ENCODE peak calls at places on chromosomes 3 and 15, in six cellular contexts. S is astrocyte, R is GM12865, Z is left lung, Y is activated B cell treated with CpG ODN at 0.5 μM for 24 hours, E is fibroblast of lung. C is an unnamed sample.

GRCh38 chr15:94168250-94168649 is 63.1 kb upstream of the MCTP2 start:
- DNase-seq in S (no peak), R (no peak), Z (no peak), Y (no peak), E (no peak), C (no peak)

GRCh38 chr3:128107809-128108208 is 15.8 kb downstream of the RUVBL1 start:
- DNase-seq in S (peak), R (no peak), Z (no peak), Y (no peak), E (no peak), C (no peak)

GRCh38 chr15:59170295-59170881 is 36.3 kb upstream of the LDHAL6B start:
- DNase-seq in S (peak), R (no peak), Z (no peak), Y (no peak), E (no peak), C (peak)

GRCh38 chr3:107240183-107241091 is 136.8 kb upstream of the CCDC54 start:
- DNase-seq in S (peak), R (peak), Z (peak), Y (peak), E (peak), C (peak)

GRCh38 chr3:13674538-13675185 is 125.7 kb downstream of the FBLN2 start:
- DNase-seq in S (no peak), R (no peak), Z (no peak), Y (no peak), E (no peak), C (no peak)

GRCh38 chr3:126558336-126559071 is at the start of gene C3orf22:
- DNase-seq in S (no peak), R (no peak), Z (no peak), Y (no peak), E (no peak), C (no peak)

GRCh38 chr3:179068779-179069530 is 2.7 kb downstream of the ZMAT3 start:
- DNase-seq in S (no peak), R (peak), Z (no peak), Y (no peak), E (peak), C (no peak)

GRCh38 chr3:106239195-106239697 is 370.4 kb upstream of the CBLB start:
- DNase-seq in S (no peak), R (no peak), Z (no peak), Y (no peak), E (no peak), C (no peak)

GRCh38 chr3:38586546-38587520 is 62.7 kb downstream of the SCN5A start:
- DNase-seq in S (no peak), R (no peak), Z (no peak), Y (peak), E (no peak), C (no peak)

GRCh38 chr15:86284630-86285029 is 205.0 kb downstream of the AGBL1 start:
- DNase-seq in S (no peak), R (no peak), Z (no peak), Y (no peak), E (no peak), C (no peak)

GRCh38 chr15:42707068-42707467 is 29.9 kb downstream of the CDAN1 start:
- DNase-seq in S (peak), R (no peak), Z (no peak), Y (no peak), E (peak), C (no peak)

GRCh38 chr3:160885791-160886286 is 129.8 kb downstream of the PPM1L start:
- DNase-seq in S (peak), R (peak), Z (peak), Y (no peak), E (peak), C (no peak)

GRCh38 chr3:9340450-9341009 is 22.3 kb upstream of the THUMPD3 start:
- DNase-seq in S (peak), R (no peak), Z (no peak), Y (no peak), E (peak), C (peak)

GRCh38 chr3:135075157-135075556 is 280.1 kb downstream of the EPHB1 start:
- DNase-seq in S (no peak), R (no peak), Z (no peak), Y (no peak), E (no peak), C (no peak)

GRCh38 chr3:65671004-65671403 is 367.7 kb downstream of the MAGI1 start:
- DNase-seq in S (no peak), R (no peak), Z (no peak), Y (no peak), E (no peak), C (no peak)

GRCh38 chr15:70795311-70795665 is 31.9 kb upstream of the UACA start:
- DNase-seq in S (peak), R (no peak), Z (no peak), Y (no peak), E (peak), C (peak)

GRCh38 chr3:22007376-22007775 is 256.4 kb upstream of the ZNF385D start:
- DNase-seq in S (no peak), R (no peak), Z (no peak), Y (no peak), E (peak), C (no peak)

GRCh38 chr3:48656061-48656840 is 6.4 kb downstream of the CELSR3 start:
- DNase-seq in S (peak), R (peak), Z (peak), Y (peak), E (peak), C (peak)

GRCh38 chr15:98311566-98312188 is 336.7 kb upstream of the IGF1R start:
- DNase-seq in S (peak), R (peak), Z (no peak), Y (peak), E (peak), C (peak)

GRCh38 chr15:70101459-70102113 is 3.9 kb upstream of the TLE3 start:
- DNase-seq in S (peak), R (no peak), Z (no peak), Y (no peak), E (peak), C (peak)

GRCh38 chr3:52495777-52496602 is 852 bp downstream of the STAB1 start:
- DNase-seq in S (peak), R (no peak), Z (no peak), Y (no peak), E (peak), C (peak)

GRCh38 chr3:71268462-71268999 is 315.0 kb downstream of the FOXP1 start:
- DNase-seq in S (no peak), R (no peak), Z (no peak), Y (no peak), E (no peak), C (no peak)

GRCh38 chr3:76990606-76991005 is 49.3 kb upstream of the ROBO2 start:
- DNase-seq in S (no peak), R (no peak), Z (no peak), Y (no peak), E (no peak), C (no peak)

GRCh38 chr15:33243393-33243792 is 48.9 kb upstream of the FMN1 start:
- DNase-seq in S (peak), R (no peak), Z (no peak), Y (no peak), E (no peak), C (no peak)

GRCh38 chr15:69468241-69469121 is 15.9 kb downstream of the RPLP1 start:
- DNase-seq in S (peak), R (peak), Z (peak), Y (no peak), E (no peak), C (peak)

GRCh38 chr3:43919067-43919466 is 228.3 kb downstream of the ABHD5 start:
- DNase-seq in S (peak), R (no peak), Z (no peak), Y (no peak), E (peak), C (no peak)

GRCh38 chr3:24640330-24640877 is 145.8 kb upstream of the THRB start:
- DNase-seq in S (peak), R (no peak), Z (no peak), Y (no peak), E (peak), C (peak)

GRCh38 chr15:35068861-35069260 is 16.2 kb downstream of the NANOGP8 start:
- DNase-seq in S (no peak), R (no peak), Z (no peak), Y (no peak), E (no peak), C (no peak)

GRCh38 chr3:188683032-188683491 is 488.7 kb upstream of the TPRG1 start:
- DNase-seq in S (peak), R (peak), Z (no peak), Y (no peak), E (peak), C (peak)

DNA sequence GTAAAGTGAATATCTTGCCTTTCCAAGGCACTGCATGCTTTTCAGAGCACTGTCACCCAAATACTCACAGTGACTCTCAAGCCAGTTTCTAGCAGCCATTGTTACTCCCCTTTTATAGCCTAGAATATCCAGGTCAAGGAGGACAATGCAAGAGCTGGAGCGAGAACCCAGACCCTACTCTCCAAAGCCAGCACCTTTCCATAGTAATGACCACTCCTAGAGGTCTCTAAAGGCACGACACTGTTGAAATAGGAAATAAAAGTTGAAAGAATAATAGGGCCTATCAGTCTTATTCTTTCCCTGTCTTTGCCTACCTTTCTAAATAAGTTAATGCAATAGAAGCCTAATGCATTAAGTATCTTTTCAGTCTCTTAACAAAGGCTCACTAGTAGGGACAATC is 33.6 kb upstream of the DUT start:
- DNase-seq in S (no peak), R (no peak), Z (no peak), Y (no peak), E (no peak), C (no peak)
- TF ChIP-seq CTCF in S (no peak), R (no peak), Z (no peak), Y (no peak), E (no peak), C (no peak)

GRCh38 chr15:101578443-101578894 is 73.7 kb downstream of the TM2D3 start:
- DNase-seq in S (no peak), R (peak), Z (no peak), Y (no peak), E (no peak), C (no peak)
- TF ChIP-seq CTCF in S (no peak), R (peak), Z (no peak), Y (no peak), E (no peak), C (peak)

DNA sequence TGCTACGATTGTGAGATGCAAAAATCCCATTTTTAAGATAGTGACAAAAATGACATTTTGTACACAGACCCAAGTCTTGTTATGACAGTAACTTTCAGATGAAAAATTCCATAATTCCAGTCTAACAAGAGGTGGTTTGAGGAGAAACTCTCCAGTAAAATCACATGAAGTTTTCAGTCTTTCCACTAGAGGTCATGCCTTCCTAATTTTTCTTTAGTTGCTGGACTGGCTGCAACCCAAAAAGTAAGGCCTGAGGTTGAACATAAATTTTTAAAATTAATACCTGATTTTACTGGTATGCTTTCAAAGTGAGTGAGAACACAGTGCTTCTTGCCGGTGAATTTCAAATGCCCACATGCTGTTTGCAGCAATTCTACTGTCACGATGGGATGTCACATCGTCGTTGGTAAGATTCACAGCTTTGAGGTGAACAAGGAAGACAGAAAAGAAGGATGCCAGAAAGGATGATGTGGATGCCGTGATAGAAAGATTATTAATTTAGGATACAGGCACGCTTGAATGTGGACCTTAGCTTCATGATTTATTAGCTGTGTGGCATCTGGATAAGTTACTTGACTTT is 89.0 kb upstream of the FGF12 start:
- DNase-seq in S (no peak), R (peak), Z (no peak), Y (no peak), E (peak), C (peak)
- TF ChIP-seq CTCF in S (peak), R (peak), Z (peak), Y (no peak), E (peak), C (peak)

GRCh38 chr15:48644827-48645557 is 517 bp downstream of the FBN1 start:
- DNase-seq in S (peak), R (peak), Z (peak), Y (no peak), E (peak), C (no peak)
- TF ChIP-seq CTCF in S (no peak), R (no peak), Z (no peak), Y (no peak), E (no peak), C (no peak)

GRCh38 chr3:53643757-53644156 is 149.3 kb downstream of the CACNA1D start:
- DNase-seq in S (no peak), R (no peak), Z (no peak), Y (no peak), E (no peak), C (no peak)
- TF ChIP-seq CTCF in S (no peak), R (no peak), Z (no peak), Y (no peak), E (no peak), C (no peak)

DNA sequence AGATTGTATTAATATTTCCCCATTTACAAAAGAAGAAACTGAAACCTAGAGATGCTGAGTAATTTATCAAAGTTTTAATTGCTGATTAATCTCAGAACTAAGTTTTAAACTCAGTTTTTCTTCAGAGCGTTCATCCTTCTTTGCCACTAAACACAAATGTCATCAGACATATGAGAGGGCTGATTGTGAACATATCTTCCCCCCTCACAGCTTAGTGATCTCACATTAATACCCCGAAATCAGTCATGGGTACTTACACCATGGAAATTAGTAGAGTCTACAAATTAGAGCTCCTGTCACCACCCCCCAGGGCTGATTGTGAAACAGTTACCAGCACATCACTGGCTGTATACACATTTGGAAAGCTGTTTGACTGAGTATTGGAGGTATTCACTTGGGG is 189.3 kb upstream of the SGO1 start:
- DNase-seq in S (no peak), R (no peak), Z (no peak), Y (no peak), E (no peak), C (no peak)
- TF ChIP-seq CTCF in S (no peak), R (no peak), Z (no peak), Y (no peak), E (no peak), C (no peak)

GRCh38 chr3:1087066-1087555 is 5.7 kb upstream of the CNTN6 start:
- DNase-seq in S (peak), R (no peak), Z (peak), Y (no peak), E (peak), C (peak)
- TF ChIP-seq CTCF in S (peak), R (no peak), Z (no peak), Y (no peak), E (peak), C (no peak)